ENCODE peak calls at places on chromosomes 3 and 15, in eight cellular contexts. One of them, this sample, is unnamed.

GRCh38 chr15:76056931-76057330 is 2.9 kb upstream of the TMEM266 start:
- DNase-seq in HCT116: no peak
- DNase-seq in WTC11: no peak
- DNase-seq in NB4: peak
- DNase-seq in A549: no peak
- DNase-seq in GM12878: peak
- DNase-seq in K562: no peak
- DNase-seq in H1: no peak
- DNase-seq in this sample: no peak

GRCh38 chr3:155382396-155383042 is 89.0 kb upstream of the STRIT1 start:
- DNase-seq in HCT116: peak
- DNase-seq in WTC11: peak
- DNase-seq in NB4: peak
- DNase-seq in A549: peak
- DNase-seq in GM12878: no peak
- DNase-seq in K562: peak
- DNase-seq in H1: peak
- DNase-seq in this sample: peak

GRCh38 chr15:25862087-25862468 is 1.0 kb downstream of the ATP10A start:
- DNase-seq in HCT116: no peak
- DNase-seq in WTC11: no peak
- DNase-seq in NB4: no peak
- DNase-seq in A549: peak
- DNase-seq in GM12878: no peak
- DNase-seq in K562: no peak
- DNase-seq in H1: no peak
- DNase-seq in this sample: no peak

GRCh38 chr3:172987268-172987667 is 153.8 kb downstream of the SPATA16 start:
- DNase-seq in HCT116: peak
- DNase-seq in WTC11: peak
- DNase-seq in NB4: no peak
- DNase-seq in A549: peak
- DNase-seq in GM12878: no peak
- DNase-seq in K562: peak
- DNase-seq in H1: no peak
- DNase-seq in this sample: peak

GRCh38 chr3:178434206-178434805 is 101.9 kb upstream of the KCNMB2 start:
- DNase-seq in HCT116: no peak
- DNase-seq in WTC11: no peak
- DNase-seq in NB4: peak
- DNase-seq in A549: peak
- DNase-seq in GM12878: no peak
- DNase-seq in K562: no peak
- DNase-seq in H1: no peak
- DNase-seq in this sample: peak

GRCh38 chr15:66883322-66883911 is 181.4 kb downstream of the SMAD6 start:
- DNase-seq in HCT116: peak
- DNase-seq in WTC11: peak
- DNase-seq in NB4: no peak
- DNase-seq in A549: peak
- DNase-seq in GM12878: no peak
- DNase-seq in K562: peak
- DNase-seq in H1: peak
- DNase-seq in this sample: peak

GRCh38 chr3:157354722-157355121 is 81.9 kb upstream of the PTX3 start:
- DNase-seq in HCT116: peak
- DNase-seq in WTC11: peak
- DNase-seq in NB4: peak
- DNase-seq in A549: peak
- DNase-seq in GM12878: no peak
- DNase-seq in K562: peak
- DNase-seq in H1: no peak
- DNase-seq in this sample: peak

GRCh38 chr3:18402140-18402834 is 22.9 kb downstream of the SATB1 start:
- DNase-seq in HCT116: no peak
- DNase-seq in WTC11: no peak
- DNase-seq in NB4: no peak
- DNase-seq in A549: no peak
- DNase-seq in GM12878: no peak
- DNase-seq in K562: no peak
- DNase-seq in H1: no peak
- DNase-seq in this sample: no peak

GRCh38 chr3:35688826-35689225 is 49.5 kb downstream of the ARPP21 start:
- DNase-seq in HCT116: no peak
- DNase-seq in WTC11: no peak
- DNase-seq in NB4: no peak
- DNase-seq in A549: no peak
- DNase-seq in GM12878: no peak
- DNase-seq in K562: no peak
- DNase-seq in H1: no peak
- DNase-seq in this sample: no peak

GRCh38 chr15:88655103-88655553 is 16.3 kb downstream of the ISG20 start:
- DNase-seq in HCT116: no peak
- DNase-seq in WTC11: no peak
- DNase-seq in NB4: no peak
- DNase-seq in A549: no peak
- DNase-seq in GM12878: no peak
- DNase-seq in K562: no peak
- DNase-seq in H1: no peak
- DNase-seq in this sample: no peak

GRCh38 chr15:77243146-77243545 is 172.2 kb upstream of the TSPAN3 start:
- DNase-seq in HCT116: no peak
- DNase-seq in WTC11: no peak
- DNase-seq in NB4: no peak
- DNase-seq in A549: peak
- DNase-seq in GM12878: no peak
- DNase-seq in K562: no peak
- DNase-seq in H1: no peak
- DNase-seq in this sample: peak

GRCh38 chr15:73957785-73958184 is 31.5 kb downstream of the LOXL1 start:
- DNase-seq in HCT116: no peak
- DNase-seq in WTC11: no peak
- DNase-seq in NB4: no peak
- DNase-seq in A549: no peak
- DNase-seq in GM12878: no peak
- DNase-seq in K562: no peak
- DNase-seq in H1: no peak
- DNase-seq in this sample: no peak

GRCh38 chr15:66563126-66563525 is 2.7 kb downstream of the LCTL start:
- DNase-seq in HCT116: no peak
- DNase-seq in WTC11: no peak
- DNase-seq in NB4: no peak
- DNase-seq in A549: no peak
- DNase-seq in GM12878: no peak
- DNase-seq in K562: no peak
- DNase-seq in H1: no peak
- DNase-seq in this sample: no peak

GRCh38 chr3:174101244-174101643 is 703.7 kb downstream of the NLGN1 start:
- DNase-seq in HCT116: no peak
- DNase-seq in WTC11: no peak
- DNase-seq in NB4: no peak
- DNase-seq in A549: no peak
- DNase-seq in GM12878: peak
- DNase-seq in K562: no peak
- DNase-seq in H1: no peak
- DNase-seq in this sample: no peak

GRCh38 chr3:184740509-184741258 is 28.8 kb upstream of the MAGEF1 start:
- DNase-seq in HCT116: peak
- DNase-seq in WTC11: no peak
- DNase-seq in NB4: peak
- DNase-seq in A549: no peak
- DNase-seq in GM12878: no peak
- DNase-seq in K562: no peak
- DNase-seq in H1: no peak
- DNase-seq in this sample: no peak

GRCh38 chr3:76582632-76583378 is 457.1 kb upstream of the ROBO2 start:
- DNase-seq in HCT116: no peak
- DNase-seq in WTC11: no peak
- DNase-seq in NB4: no peak
- DNase-seq in A549: no peak
- DNase-seq in GM12878: no peak
- DNase-seq in K562: no peak
- DNase-seq in H1: no peak
- DNase-seq in this sample: no peak

GRCh38 chr3:44568561-44568960 is 13.6 kb downstream of the ZKSCAN7 start:
- DNase-seq in HCT116: no peak
- DNase-seq in WTC11: no peak
- DNase-seq in NB4: no peak
- DNase-seq in A549: no peak
- DNase-seq in GM12878: no peak
- DNase-seq in K562: no peak
- DNase-seq in H1: no peak
- DNase-seq in this sample: no peak

GRCh38 chr3:100957407-100958100 is 35.7 kb downstream of the ABI3BP start:
- DNase-seq in HCT116: no peak
- DNase-seq in WTC11: no peak
- DNase-seq in NB4: no peak
- DNase-seq in A549: no peak
- DNase-seq in GM12878: no peak
- DNase-seq in K562: no peak
- DNase-seq in H1: no peak
- DNase-seq in this sample: no peak

DNA sequence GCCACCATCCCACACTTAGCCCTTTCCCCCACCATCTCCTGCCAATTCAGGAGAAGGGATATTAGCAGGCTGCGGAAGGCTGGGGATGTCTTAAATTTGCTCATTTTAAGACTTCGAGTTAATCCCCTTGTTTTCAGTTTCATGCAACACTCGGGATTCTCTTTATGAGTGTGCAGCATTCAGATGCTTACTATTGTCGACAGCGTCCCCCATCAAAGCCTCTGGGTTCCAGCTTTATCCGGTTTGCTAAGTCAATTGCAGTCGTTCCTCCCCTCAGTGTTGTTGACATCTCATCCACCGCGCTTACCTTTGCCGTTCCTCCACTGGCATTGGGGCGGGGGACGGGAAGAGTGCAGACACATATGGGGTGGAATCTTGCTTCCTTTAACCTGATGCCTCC is 220.2 kb downstream of the VPS13C start:
- DNase-seq in HCT116: no peak
- DNase-seq in WTC11: no peak
- DNase-seq in NB4: no peak
- DNase-seq in A549: no peak
- DNase-seq in GM12878: no peak
- DNase-seq in K562: no peak
- DNase-seq in H1: no peak
- DNase-seq in this sample: no peak
- TF ChIP-seq MAX in HCT116: no peak
- TF ChIP-seq MAX in WTC11: no peak
- TF ChIP-seq MAX in NB4: no peak
- TF ChIP-seq MAX in A549: no peak
- TF ChIP-seq MAX in GM12878: no peak
- TF ChIP-seq MAX in K562: no peak
- TF ChIP-seq MAX in H1: no peak
- TF ChIP-seq MAX in this sample: no peak

DNA sequence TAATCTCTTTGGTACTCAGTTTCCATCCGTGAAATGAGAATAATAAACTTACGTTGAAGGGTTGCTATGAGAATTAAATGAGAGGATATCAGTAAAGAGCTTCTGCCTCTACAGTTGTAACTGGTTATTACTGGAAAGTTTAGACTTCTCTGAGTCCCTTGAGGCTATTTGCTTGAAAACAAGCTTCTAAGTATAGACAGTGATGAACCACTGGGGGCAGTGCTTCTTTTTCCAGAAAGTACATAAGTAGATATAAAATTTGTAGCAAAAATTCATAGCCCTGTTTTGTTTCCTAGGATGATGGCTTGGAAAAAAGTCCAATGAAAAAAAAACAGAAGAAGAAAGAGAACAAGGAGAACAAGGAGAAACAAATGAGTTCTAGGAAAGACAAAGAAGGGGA is 87.1 kb downstream of the RGMA start:
- DNase-seq in HCT116: no peak
- DNase-seq in WTC11: no peak
- DNase-seq in NB4: peak
- DNase-seq in A549: peak
- DNase-seq in GM12878: no peak
- DNase-seq in K562: no peak
- DNase-seq in H1: no peak
- DNase-seq in this sample: no peak
- TF ChIP-seq CTCF in HCT116: peak
- TF ChIP-seq CTCF in WTC11: no peak
- TF ChIP-seq CTCF in NB4: no peak
- TF ChIP-seq CTCF in A549: peak
- TF ChIP-seq CTCF in GM12878: no peak
- TF ChIP-seq CTCF in K562: no peak
- TF ChIP-seq CTCF in H1: no peak
- TF ChIP-seq CTCF in this sample: no peak

GRCh38 chr15:35827949-35828348 is 282.0 kb upstream of the DPH6 start:
- DNase-seq in HCT116: no peak
- DNase-seq in WTC11: no peak
- DNase-seq in NB4: no peak
- DNase-seq in A549: no peak
- DNase-seq in GM12878: no peak
- DNase-seq in K562: no peak
- DNase-seq in H1: no peak
- DNase-seq in this sample: peak

GRCh38 chr15:35822153-35822552 is 276.2 kb upstream of the DPH6 start:
- DNase-seq in HCT116: no peak
- DNase-seq in WTC11: no peak
- DNase-seq in NB4: no peak
- DNase-seq in A549: no peak
- DNase-seq in GM12878: no peak
- DNase-seq in K562: no peak
- DNase-seq in H1: no peak
- DNase-seq in this sample: no peak

GRCh38 chr15:35827156-35827555 is 281.2 kb upstream of the DPH6 start:
- DNase-seq in HCT116: no peak
- DNase-seq in WTC11: no peak
- DNase-seq in NB4: no peak
- DNase-seq in A549: no peak
- DNase-seq in GM12878: no peak
- DNase-seq in K562: no peak
- DNase-seq in H1: no peak
- DNase-seq in this sample: peak
- TF ChIP-seq MAX in HCT116: no peak
- TF ChIP-seq MAX in WTC11: no peak
- TF ChIP-seq MAX in NB4: no peak
- TF ChIP-seq MAX in A549: no peak
- TF ChIP-seq MAX in GM12878: no peak
- TF ChIP-seq MAX in K562: no peak
- TF ChIP-seq MAX in H1: no peak
- TF ChIP-seq MAX in this sample: no peak

GRCh38 chr3:63593779-63594178 is 58.7 kb upstream of the SNTN start:
- DNase-seq in HCT116: no peak
- DNase-seq in WTC11: no peak
- DNase-seq in NB4: no peak
- DNase-seq in A549: no peak
- DNase-seq in GM12878: no peak
- DNase-seq in K562: no peak
- DNase-seq in H1: no peak
- DNase-seq in this sample: no peak

GRCh38 chr3:63585927-63586326 is 66.5 kb upstream of the SNTN start:
- DNase-seq in HCT116: no peak
- DNase-seq in WTC11: no peak
- DNase-seq in NB4: no peak
- DNase-seq in A549: no peak
- DNase-seq in GM12878: no peak
- DNase-seq in K562: no peak
- DNase-seq in H1: no peak
- DNase-seq in this sample: no peak

GRCh38 chr3:63582943-63583500 is 69.5 kb upstream of the SNTN start:
- DNase-seq in HCT116: no peak
- DNase-seq in WTC11: no peak
- DNase-seq in NB4: no peak
- DNase-seq in A549: no peak
- DNase-seq in GM12878: no peak
- DNase-seq in K562: no peak
- DNase-seq in H1: no peak
- DNase-seq in this sample: no peak

GRCh38 chr3:63588897-63589296 is 63.6 kb upstream of the SNTN start:
- DNase-seq in HCT116: no peak
- DNase-seq in WTC11: no peak
- DNase-seq in NB4: no peak
- DNase-seq in A549: peak
- DNase-seq in GM12878: no peak
- DNase-seq in K562: no peak
- DNase-seq in H1: no peak
- DNase-seq in this sample: no peak
- TF ChIP-seq CTCF in HCT116: peak
- TF ChIP-seq CTCF in WTC11: no peak
- TF ChIP-seq CTCF in NB4: no peak
- TF ChIP-seq CTCF in A549: no peak
- TF ChIP-seq CTCF in GM12878: no peak
- TF ChIP-seq CTCF in K562: peak
- TF ChIP-seq CTCF in H1: peak
- TF ChIP-seq CTCF in this sample: no peak

This sample was measured in endothelial cell of umbilical vein.